ENCODE peak calls at places on chromosomes 5 and 9, in six cellular contexts. E, B, Y, K, Q and U are unnamed samples.
A peak's percentile ranks its signal among the peaks of the same experiment; 100 is the strongest.

GRCh38 chr5:90844931-90845330 is 286.3 kb downstream of the ADGRV1 start:
- DNase-seq in K (no peak), E (no peak), Y (no peak), B (no peak), Q (no peak), U (no peak)

GRCh38 chr5:108148715-108149139 is 233.2 kb downstream of the FBXL17 start:
- DNase-seq in E (peak; percentile 55), Y (no peak), B (no peak), K (no peak), Q (peak; percentile 5), U (no peak)

GRCh38 chr9:116070256-116070914 is 83.2 kb upstream of the PAPPA start:
- DNase-seq in B (no peak), Q (no peak), E (no peak), Y (no peak), K (no peak), U (no peak)

GRCh38 chr9:104993291-104993963 is 65.5 kb upstream of the ABCA1 start:
- DNase-seq in K (peak; percentile 93), Q (peak; percentile 63), B (no peak), E (peak; percentile 95), Y (no peak), U (peak; percentile 76)

GRCh38 chr5:131436081-131436480 is 172.2 kb downstream of the CDC42SE2 start:
- DNase-seq in Q (no peak), B (no peak), E (no peak), K (no peak), Y (no peak), U (no peak)

GRCh38 chr5:97297063-97297715 is 114.1 kb upstream of the RIOK2 start:
- DNase-seq in E (peak; percentile 81), B (no peak), Y (peak; percentile 11), Q (peak; percentile 70), K (peak; percentile 21), U (peak; percentile 69)

GRCh38 chr9:123660691-123661090 is 269.2 kb downstream of the DENND1A start:
- DNase-seq in Q (no peak), K (no peak), Y (no peak), E (no peak), B (no peak), U (no peak)

GRCh38 chr9:89808801-89809200 is 204.0 kb downstream of the GADD45G start:
- DNase-seq in Y (no peak), E (no peak), K (no peak), Q (no peak), B (no peak), U (no peak)

GRCh38 chr9:127451681-127452480 is 571 bp downstream of the LRSAM1 start:
- DNase-seq in Q (no peak), B (peak; percentile 82), K (no peak), Y (peak; percentile 47), E (peak; percentile 70), U (peak; percentile 41)

GRCh38 chr9:96299823-96300222 is 2.2 kb downstream of the HSD17B3 start:
- DNase-seq in B (no peak), Y (no peak), E (no peak), K (no peak), Q (no peak), U (no peak)
- TF ChIP-seq CREB1 in B (no peak), Y (no peak), E (no peak), K (no peak), Q (no peak), U (no peak)

GRCh38 chr5:33557605-33558004 is 116.8 kb downstream of the TARS1 start:
- DNase-seq in K (no peak), Y (no peak), Q (no peak), E (no peak), B (no peak), U (no peak)

GRCh38 chr5:33558489-33558888 is 117.7 kb downstream of the TARS1 start:
- DNase-seq in Y (no peak), Q (no peak), E (no peak), B (no peak), K (no peak), U (no peak)

DNA sequence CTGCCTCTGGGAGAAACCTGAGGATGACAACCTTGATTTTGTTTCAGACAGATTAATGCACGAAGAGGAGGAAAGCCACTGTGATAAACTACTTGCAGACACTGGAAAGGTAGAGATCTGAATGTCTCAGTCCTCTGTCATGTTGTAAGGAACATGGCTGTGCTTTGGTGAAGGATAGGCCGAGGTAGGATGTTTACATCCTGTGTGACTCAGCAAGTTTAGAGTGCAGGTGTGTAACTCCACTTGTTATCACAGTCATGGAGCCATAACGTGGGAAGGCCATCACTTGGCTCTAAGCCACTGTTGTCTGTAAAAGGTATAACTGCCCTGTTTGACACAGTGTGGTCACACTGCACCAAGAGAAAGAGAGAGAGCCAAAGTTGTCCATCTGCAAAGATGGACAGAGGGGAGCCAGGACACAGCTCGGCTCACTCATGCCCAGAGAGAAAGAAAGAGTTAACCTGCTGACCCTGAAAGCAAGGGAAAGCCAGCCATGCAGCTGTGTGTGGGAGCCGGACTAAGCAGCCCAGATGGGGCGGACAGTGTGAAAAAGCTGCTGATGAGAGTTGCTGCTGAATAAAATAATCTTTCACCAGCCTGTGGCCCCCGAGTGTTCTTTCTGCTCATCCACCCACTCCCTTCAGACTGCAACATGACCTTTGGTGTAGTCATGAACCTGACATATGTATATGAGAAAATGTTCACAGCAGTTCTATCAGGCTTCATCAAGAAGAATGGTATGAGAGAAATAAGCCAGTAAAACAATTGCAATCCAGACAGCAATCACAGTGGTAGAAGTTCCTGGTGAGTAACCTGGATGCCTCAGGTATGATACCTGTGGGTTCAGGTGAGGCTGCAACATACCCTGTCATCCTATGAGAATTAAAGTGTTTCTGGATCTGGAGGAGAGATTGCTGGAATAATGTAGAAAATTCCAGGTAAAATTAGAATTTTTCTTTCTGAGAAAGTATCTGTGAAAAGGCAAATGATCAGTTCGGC is 115.9 kb downstream of the TARS1 start:
- DNase-seq in B (no peak), K (no peak), E (no peak), Q (peak; percentile 7), Y (no peak), U (no peak)
- TF ChIP-seq CREB1 in B (no peak), K (no peak), E (no peak), Q (no peak), Y (no peak), U (no peak)

GRCh38 chr9:26296910-26297309 is 595.7 kb downstream of the CAAP1 start:
- DNase-seq in Q (no peak), Y (no peak), E (no peak), K (no peak), B (no peak), U (no peak)
- TF ChIP-seq CREB1 in Q (no peak), Y (no peak), E (no peak), K (no peak), B (no peak), U (no peak)

GRCh38 chr5:10762178-10762775 is 1.2 kb upstream of the DAP start:
- DNase-seq in B (no peak), K (no peak), Q (no peak), Y (no peak), E (no peak), U (no peak)
- TF ChIP-seq CREB1 in B (no peak), K (no peak), Q (no peak), Y (no peak), E (no peak), U (no peak)

DNA sequence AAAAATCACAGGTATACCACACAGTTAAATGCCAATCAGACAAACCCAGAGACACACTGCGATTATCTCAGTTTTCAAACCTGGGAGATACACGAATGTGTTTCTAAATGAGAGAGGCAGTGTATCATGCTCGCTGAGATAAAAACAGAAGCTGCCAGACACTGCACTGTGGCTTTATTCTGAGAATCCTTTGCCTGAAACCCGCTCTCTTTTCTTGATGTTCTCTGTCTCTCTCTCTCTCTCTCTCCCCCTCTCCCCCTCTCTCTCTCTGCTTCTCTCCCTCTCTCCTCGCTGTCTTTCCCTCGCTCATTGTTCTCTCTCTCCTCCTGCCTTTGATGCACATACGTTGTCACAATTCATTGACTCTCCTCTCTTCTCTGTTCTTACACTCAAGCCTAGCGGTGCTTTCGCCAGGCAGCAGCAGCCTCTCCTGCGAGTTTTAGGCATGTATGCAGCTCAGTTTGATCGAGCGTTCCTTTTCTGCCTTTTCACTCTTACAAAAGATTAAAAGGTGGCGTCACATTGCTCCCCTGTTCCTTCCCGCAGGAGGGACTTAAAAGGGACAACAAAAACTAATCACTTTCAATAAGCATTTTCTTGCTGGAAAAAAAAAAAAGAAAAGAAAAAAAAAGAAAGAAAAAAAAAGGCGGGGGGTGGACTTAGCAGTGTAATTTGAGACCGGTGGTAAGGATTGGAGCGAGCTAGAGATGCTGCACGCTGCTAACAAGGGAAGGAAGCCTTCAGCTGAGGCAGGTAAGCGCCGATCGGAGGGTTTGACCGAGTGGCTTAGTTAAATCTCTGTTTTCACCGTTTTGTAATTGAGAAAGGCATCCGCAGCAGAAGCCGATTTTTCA is 717.9 kb upstream of the WWC1 start:
- DNase-seq in K (peak; percentile 62), Y (no peak), Q (no peak), E (peak; percentile 94), B (no peak), U (peak; percentile 67)
- TF ChIP-seq CREB1 in K (no peak), Y (no peak), Q (no peak), E (peak; percentile 17), B (no peak), U (no peak)